ENCODE peak calls at places on chromosomes 5 and 9, in nine cellular contexts. P is HT1080; M is amniotic epithelial cell; S is caudate nucleus; L is stromal cell of bone marrow; D is cardiac fibroblast; U is AG10803; G is amniotic stem cell; A is stimulated activated CD4-positive, alpha-beta T cell treated with anti-CD3 and anti-CD28 coated beads, Interleukin-1b, Interleukin-23, amount 100 ng/mL, for 24 hours. R is an unnamed sample.

GRCh38 chr9:78383130-78383529 is 86.2 kb downstream of the PSAT1 start:
- DNase-seq in P (no peak), S (no peak), M (peak; percentile 2), L (peak; percentile 32), U (peak; percentile 25), D (peak; percentile 52), G (peak; percentile 31), A (no peak), R (no peak)

GRCh38 chr5:126070481-126070880 is 352.7 kb upstream of the GRAMD2B start:
- DNase-seq in M (peak; percentile 19), D (peak; percentile 20), L (peak; percentile 64), P (no peak), A (no peak), U (no peak), S (no peak), G (no peak), R (no peak)

GRCh38 chr5:72366324-72366976 is 46.3 kb downstream of the PTCD2 start:
- DNase-seq in U (peak; percentile 80), L (peak; percentile 51), G (peak; percentile 62), A (no peak), D (peak; percentile 92), S (no peak), P (peak; percentile 72), M (peak; percentile 74), R (no peak)

GRCh38 chr5:38994329-38994927 is 79.8 kb downstream of the RICTOR start:
- DNase-seq in A (no peak), M (peak; percentile 51), G (peak; percentile 33), U (peak; percentile 71), D (peak; percentile 84), P (peak; percentile 80), L (peak; percentile 53), S (no peak), R (peak; percentile 3)

GRCh38 chr5:178331491-178331981 is 98.9 kb upstream of the PHYKPL start:
- DNase-seq in A (no peak), S (peak; percentile 31), U (peak; percentile 23), P (no peak), M (no peak), L (no peak), D (no peak), G (no peak), R (peak; percentile 82)

GRCh38 chr5:74064911-74065310 is 438.9 kb downstream of the ARHGEF28 start:
- DNase-seq in P (no peak), A (no peak), M (no peak), L (no peak), G (no peak), U (no peak), S (no peak), D (no peak), R (no peak)

GRCh38 chr9:70205366-70206020 is 53.3 kb upstream of the SMC5 start:
- DNase-seq in M (no peak), G (no peak), A (no peak), L (no peak), D (no peak), S (no peak), U (no peak), P (no peak), R (no peak)

GRCh38 chr9:80501635-80502034 is 929.9 kb downstream of the TLE4 start:
- DNase-seq in P (peak; percentile 3), M (peak; percentile 66), U (no peak), D (peak; percentile 85), S (no peak), A (no peak), G (no peak), L (no peak), R (no peak)

GRCh38 chr9:130321539-130321938 is 56.0 kb downstream of the HMCN2 start:
- DNase-seq in L (no peak), A (no peak), S (no peak), M (no peak), U (no peak), D (no peak), G (no peak), P (no peak), R (no peak)

GRCh38 chr9:97573482-97574073 is 59.6 kb downstream of the TSTD2 start:
- DNase-seq in A (no peak), M (no peak), U (no peak), S (no peak), G (no peak), P (peak; percentile 34), L (no peak), D (no peak), R (no peak)

GRCh38 chr5:130135506-130135905 is 231.2 kb downstream of the CHSY3 start:
- DNase-seq in G (peak; percentile 60), A (no peak), U (peak; percentile 67), D (peak; percentile 93), L (peak; percentile 77), M (peak; percentile 86), S (no peak), P (peak; percentile 59), R (no peak)

GRCh38 chr5:166880456-166880855 is 1411.0 kb upstream of the WWC1 start:
- DNase-seq in D (no peak), S (no peak), M (no peak), L (no peak), A (no peak), U (no peak), G (no peak), P (no peak), R (no peak)

GRCh38 chr5:107577551-107577950 is 93.2 kb downstream of the EFNA5 start:
- DNase-seq in P (no peak), S (no peak), A (no peak), M (no peak), D (no peak), G (no peak), L (no peak), U (no peak), R (no peak)

GRCh38 chr5:116442095-116442534 is 132.5 kb downstream of the SEMA6A start:
- DNase-seq in M (no peak), A (no peak), U (peak; percentile 33), D (peak; percentile 32), L (no peak), S (no peak), P (peak; percentile 89), G (no peak), R (peak; percentile 17)

GRCh38 chr5:146283344-146283761 is 55.3 kb upstream of the POU4F3 start:
- DNase-seq in S (no peak), U (peak; percentile 90), D (peak; percentile 87), L (peak; percentile 35), G (peak; percentile 60), A (no peak), P (peak; percentile 99), M (peak; percentile 96), R (no peak)

GRCh38 chr5:139680368-139681111 is 32.4 kb downstream of the CXXC5 start:
- DNase-seq in S (no peak), G (no peak), D (no peak), P (no peak), A (no peak), L (no peak), U (no peak), M (no peak), R (no peak)

GRCh38 chr9:19185191-19185590 is 45.3 kb upstream of the DENND4C start:
- DNase-seq in L (no peak), U (no peak), G (no peak), A (no peak), P (no peak), M (no peak), S (no peak), D (no peak), R (no peak)

GRCh38 chr9:70113403-70114022 is 69.9 kb downstream of the MAMDC2 start:
- DNase-seq in G (peak; percentile 40), A (no peak), M (peak; percentile 66), L (no peak), P (peak; percentile 66), D (peak; percentile 84), S (no peak), U (peak; percentile 72), R (peak; percentile 5)

GRCh38 chr5:127260686-127261085 is 29.9 kb upstream of the MEGF10 start:
- DNase-seq in L (no peak), A (no peak), D (peak; percentile 11), G (no peak), P (no peak), S (no peak), U (no peak), M (peak; percentile 34), R (no peak)

GRCh38 chr5:170483701-170484458 is 19.9 kb upstream of the KCNIP1 start:
- DNase-seq in U (peak; percentile 6), A (no peak), P (peak; percentile 71), L (no peak), S (no peak), D (peak; percentile 30), G (no peak), M (peak; percentile 4), R (no peak)

GRCh38 chr5:73438048-73438896 is 10.3 kb downstream of the FOXD1 start:
- DNase-seq in S (no peak), U (no peak), G (no peak), A (no peak), L (no peak), P (no peak), M (no peak), D (no peak), R (no peak)

GRCh38 chr5:38023799-38024198 is 184.0 kb upstream of the GDNF start:
- DNase-seq in A (no peak), U (no peak), P (peak; percentile 4), G (no peak), L (no peak), M (no peak), D (peak; percentile 17), S (no peak), R (no peak)

GRCh38 chr9:33165263-33166151 is 1.6 kb downstream of the B4GALT1 start:
- DNase-seq in G (no peak), D (peak; percentile 91), S (no peak), A (no peak), P (peak; percentile 42), L (peak; percentile 79), U (peak; percentile 94), M (peak; percentile 92), R (no peak)

GRCh38 chr9:36214571-36214970 is 23.9 kb downstream of the CLTA start:
- DNase-seq in P (no peak), S (no peak), L (no peak), U (peak; percentile 73), G (no peak), A (no peak), D (peak; percentile 54), M (peak; percentile 85), R (no peak)

GRCh38 chr5:119343766-119344165 is 12.1 kb upstream of the TNFAIP8 start:
- DNase-seq in U (no peak), M (no peak), D (peak; percentile 53), G (no peak), L (no peak), P (peak; percentile 35), A (no peak), S (no peak), R (no peak)

GRCh38 chr5:16152601-16153568 is 26.7 kb downstream of the MARCHF11 start:
- DNase-seq in P (no peak), L (no peak), G (no peak), M (no peak), A (no peak), S (no peak), U (no peak), D (no peak), R (no peak)

GRCh38 chr5:166562246-166562645 is 1729.2 kb upstream of the WWC1 start:
- DNase-seq in S (no peak), A (no peak), U (no peak), L (no peak), D (peak; percentile 5), G (no peak), P (peak; percentile 1), M (peak; percentile 41), R (no peak)

GRCh38 chr5:116360008-116360853 is 214.4 kb downstream of the SEMA6A start:
- DNase-seq in M (no peak), S (no peak), A (no peak), D (no peak), L (peak; percentile 2), P (no peak), G (no peak), U (peak; percentile 40), R (no peak)

GRCh38 chr5:6280425-6281100 is 97.8 kb downstream of the MED10 start:
- DNase-seq in M (no peak), A (no peak), P (no peak), S (no peak), U (no peak), D (no peak), G (no peak), L (no peak), R (no peak)

GRCh38 chr5:32510860-32511259 is 66.3 kb upstream of the ZFR start:
- DNase-seq in U (no peak), S (no peak), P (no peak), M (no peak), L (no peak), G (no peak), A (no peak), D (no peak), R (no peak)